ENCODE peak calls at places on chromosomes 6 and 20, in four cellular contexts. W, A, X and M are unnamed samples.

GRCh38 chr6:157029980-157030690 is 253.0 kb downstream of the ARID1B start:
- DNase-seq in A (no peak), W (no peak), X (no peak), M (no peak)

GRCh38 chr6:48774276-48774675 is 663.3 kb upstream of the PTCHD4 start:
- DNase-seq in W (no peak), X (no peak), A (no peak), M (no peak)

GRCh38 chr6:2658788-2659187 is 91.9 kb downstream of the MYLK4 start:
- DNase-seq in W (no peak), X (no peak), A (no peak), M (peak)

GRCh38 chr20:62362991-62363919 is 3.9 kb downstream of the LAMA5 start:
- DNase-seq in A (no peak), W (no peak), X (no peak), M (no peak)

GRCh38 chr20:51129201-51129671 is 106.3 kb upstream of the KCNG1 start:
- DNase-seq in X (no peak), W (no peak), A (no peak), M (no peak)

GRCh38 chr6:46954819-46955520 is 33.2 kb upstream of the ADGRF5 start:
- DNase-seq in A (no peak), X (no peak), W (peak), M (peak)

GRCh38 chr6:152634773-152635172 is 2.4 kb downstream of the SYNE1 start:
- DNase-seq in W (no peak), A (no peak), X (no peak), M (no peak)

GRCh38 chr20:35085477-35086225 is 7.0 kb downstream of the TRPC4AP start:
- DNase-seq in W (no peak), A (no peak), X (no peak), M (no peak)

GRCh38 chr20:63224272-63225081 is 8.5 kb upstream of the YTHDF1 start:
- DNase-seq in A (no peak), W (peak), X (no peak), M (peak)

GRCh38 chr6:149438855-149439254 is 38.8 kb downstream of the SUMO4 start:
- DNase-seq in X (no peak), A (no peak), W (no peak), M (no peak)

GRCh38 chr6:170102038-170102437 is 188.8 kb downstream of the DLL1 start:
- DNase-seq in A (no peak), X (no peak), W (no peak), M (no peak)

GRCh38 chr6:1477432-1478090 is 88.2 kb downstream of the FOXF2 start:
- DNase-seq in W (no peak), X (peak), A (no peak), M (no peak)

GRCh38 chr6:5175635-5176034 is 85.1 kb downstream of the LYRM4 start:
- DNase-seq in A (no peak), X (no peak), W (no peak), M (no peak)

GRCh38 chr6:142381845-142382378 is 80.1 kb downstream of the ADGRG6 start:
- DNase-seq in X (no peak), W (no peak), A (no peak), M (no peak)

GRCh38 chr6:57177545-57178225 is 5.6 kb downstream of the BAG2 start:
- DNase-seq in A (no peak), X (no peak), W (no peak), M (no peak)

GRCh38 chr6:160031442-160031841 is 62.6 kb downstream of the IGF2R start:
- DNase-seq in A (no peak), X (no peak), W (no peak), M (no peak)

GRCh38 chr6:158840465-158840864 is 21.3 kb upstream of the EZR start:
- DNase-seq in A (no peak), X (no peak), W (no peak), M (no peak)

GRCh38 chr20:53828673-53829085 is 235.0 kb upstream of the ZNF217 start:
- DNase-seq in X (peak), W (no peak), A (no peak), M (no peak)

GRCh38 chr6:118061666-118062065 is 154.6 kb downstream of the SLC35F1 start:
- DNase-seq in X (no peak), W (no peak), A (no peak), M (no peak)